ENCODE peak calls at places on chromosomes 4 and X, in four cellular contexts. Z is epithelial cell of esophagus, H is endodermal cell, K is astrocyte of the spinal cord. D is an unnamed sample.

GRCh38 chr4:26023191-26023972 is 109.4 kb downstream of the SMIM20 start:
- DNase-seq in H (no peak), Z (no peak), K (peak; percentile 18), D (no peak)

GRCh38 chr4:95255396-95256107 is 293.2 kb downstream of the UNC5C start:
- DNase-seq in K (peak; percentile 49), H (no peak), Z (peak; percentile 59), D (no peak)

GRCh38 chrX:10620121-10620699 is at the start of gene MID1:
- DNase-seq in H (peak; percentile 90), K (peak; percentile 86), Z (peak; percentile 81), D (peak; percentile 50)

GRCh38 chr4:1596393-1596792 is 87.7 kb downstream of the FAM53A start:
- DNase-seq in K (no peak), Z (no peak), H (no peak), D (peak; percentile 23)

GRCh38 chr4:177480796-177481195 is 38.6 kb upstream of the AGA start:
- DNase-seq in H (no peak), Z (peak; percentile 48), K (peak; percentile 66), D (no peak)

GRCh38 chrX:78119521-78120227 is 15.6 kb downstream of the PGK1 start:
- DNase-seq in H (no peak), K (no peak), Z (no peak), D (no peak)

GRCh38 chrX:70134116-70134477 is 850 bp downstream of the IGBP1 start:
- DNase-seq in H (no peak), K (peak; percentile 1), Z (peak; percentile 10), D (peak; percentile 13)

GRCh38 chrX:104721854-104722253 is 155.9 kb downstream of the IL1RAPL2 start:
- DNase-seq in H (no peak), K (no peak), Z (no peak), D (no peak)

GRCh38 chrX:46203115-46203514 is 342.1 kb downstream of the ZNF674 start:
- DNase-seq in Z (no peak), H (no peak), K (no peak), D (no peak)

GRCh38 chrX:147494365-147494764 is 417.4 kb upstream of the FMR1 start:
- DNase-seq in H (no peak), K (no peak), Z (no peak), D (no peak)

GRCh38 chr4:97786306-97786920 is 356.9 kb downstream of the STPG2 start:
- DNase-seq in Z (peak; percentile 14), H (no peak), K (no peak), D (no peak)

GRCh38 chrX:150766351-150767044 is 73.3 kb downstream of the MTMR1 start:
- DNase-seq in Z (no peak), H (peak; percentile 71), K (no peak), D (no peak)
- TF ChIP-seq CTCF in Z (no peak), H (peak; percentile 60), K (peak; percentile 15), D (no peak)

DNA sequence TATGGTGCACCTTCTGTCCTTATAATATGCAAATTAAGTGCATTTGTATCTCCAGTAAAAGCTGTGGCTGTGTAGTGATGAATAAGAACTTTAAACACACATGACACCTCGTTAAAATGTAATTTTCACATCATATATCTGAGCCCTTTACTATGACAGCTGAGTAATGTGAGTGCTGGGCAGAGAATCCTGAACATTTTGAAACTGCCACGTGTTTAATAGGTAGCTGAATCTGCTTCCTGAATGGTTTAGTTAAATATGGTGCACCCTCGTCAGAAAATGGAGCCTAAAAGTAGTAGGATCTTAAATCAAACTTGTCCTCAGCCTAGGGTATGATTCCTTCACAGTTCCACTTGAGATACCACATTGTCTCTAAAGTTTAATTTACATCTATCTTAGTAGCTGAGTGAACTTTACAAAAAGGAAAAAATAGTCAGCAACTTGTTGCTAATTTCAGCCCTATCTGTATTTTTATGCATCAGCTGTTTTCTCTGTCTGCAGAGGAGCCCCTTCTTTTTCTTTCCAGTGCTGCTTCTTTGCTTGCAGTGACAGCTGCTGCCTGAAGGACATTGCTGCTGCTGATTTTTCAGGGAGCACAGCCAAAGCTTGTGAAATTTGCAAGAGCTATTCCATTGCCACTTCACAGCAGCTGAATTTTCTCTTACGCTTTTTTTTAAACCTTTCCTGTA is 541.0 kb downstream of the ADGRL3 start:
- DNase-seq in H (peak; percentile 53), Z (no peak), K (no peak), D (no peak)
- TF ChIP-seq CTCF in H (no peak), Z (no peak), K (no peak), D (peak; percentile 20)

GRCh38 chrX:102832661-102833060 is 104.4 kb upstream of the RAB40AL start:
- DNase-seq in H (peak; percentile 56), K (peak; percentile 65), Z (peak; percentile 61), D (peak; percentile 8)

GRCh38 chrX:102837843-102838242 is 99.2 kb upstream of the RAB40AL start:
- DNase-seq in H (no peak), K (no peak), Z (no peak), D (no peak)

GRCh38 chrX:102840871-102841705 is 96.0 kb upstream of the RAB40AL start:
- DNase-seq in K (peak; percentile 6), H (no peak), Z (peak; percentile 39), D (no peak)

GRCh38 chrX:102833136-102833535 is 103.9 kb upstream of the RAB40AL start:
- DNase-seq in H (no peak), K (peak; percentile 13), Z (no peak), D (no peak)

DNA sequence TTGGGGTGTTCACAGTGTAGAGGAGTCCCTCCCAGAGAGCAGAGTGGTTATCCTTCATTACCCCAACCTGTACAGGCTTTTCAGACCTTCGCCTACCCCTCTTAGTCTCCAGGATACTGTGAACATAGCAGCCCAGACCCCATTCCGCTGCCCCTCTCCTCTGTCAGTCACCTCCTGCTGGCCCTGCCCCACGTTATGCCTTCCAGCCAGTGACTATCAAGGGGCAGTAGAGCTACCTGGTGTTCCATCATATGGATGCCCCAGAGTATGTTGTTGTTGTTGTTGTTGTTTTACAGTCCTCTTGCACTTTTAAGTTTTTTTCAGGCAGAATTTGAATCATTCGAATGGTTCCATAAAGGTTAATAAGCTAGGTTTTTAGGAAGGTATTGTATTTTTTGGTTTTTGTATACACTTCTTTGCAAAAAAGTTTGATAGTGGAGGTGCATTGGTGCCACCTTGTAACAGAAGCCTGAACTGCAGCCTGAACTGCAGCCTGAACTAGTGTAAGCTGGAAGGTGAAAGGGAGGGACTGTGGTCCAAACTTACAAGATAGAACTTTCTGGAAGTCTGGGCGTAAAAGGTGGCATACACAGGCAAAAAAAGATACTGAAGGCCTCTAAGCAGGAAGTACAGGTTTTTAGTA is 101.4 kb upstream of the RAB40AL start:
- DNase-seq in K (peak; percentile 46), Z (peak; percentile 38), H (peak; percentile 76), D (peak; percentile 12)
- TF ChIP-seq CTCF in K (peak; percentile 69), Z (peak; percentile 73), H (peak; percentile 76), D (peak; percentile 18)

DNA sequence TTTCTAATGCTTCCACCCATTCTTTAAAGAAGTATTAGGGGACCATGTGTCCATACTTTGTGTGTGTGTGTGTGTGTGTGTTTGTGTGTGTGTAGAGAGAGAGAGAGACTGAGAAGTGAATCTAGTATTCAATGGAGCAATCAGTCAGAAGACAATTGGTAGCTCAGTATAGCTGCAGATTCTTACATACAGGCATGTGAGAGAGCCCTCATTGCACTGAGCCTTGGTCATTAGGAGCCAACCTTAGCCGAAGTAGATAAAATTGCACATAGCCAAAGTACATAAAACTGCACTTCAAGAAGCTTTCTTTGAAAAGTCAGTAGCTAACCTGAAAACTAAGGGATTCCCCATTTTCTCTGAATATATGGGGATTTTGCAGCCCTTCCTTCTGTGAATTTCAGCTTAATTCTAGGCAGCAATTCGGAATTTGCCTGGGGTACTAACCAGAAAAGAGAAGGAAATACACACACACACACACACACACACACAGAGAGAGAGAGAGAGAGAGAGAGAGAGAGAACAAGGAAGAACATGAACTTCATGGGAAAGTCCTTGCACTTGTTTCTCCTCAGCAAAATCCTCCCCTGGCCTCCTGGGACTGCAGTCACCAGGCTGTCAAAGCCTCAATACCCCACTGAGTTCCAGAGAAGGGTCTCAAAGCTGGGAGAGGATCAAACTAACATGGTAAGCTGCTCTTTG is 1.7 kb upstream of the PRDM8 start:
- DNase-seq in Z (no peak), K (no peak), H (no peak), D (no peak)
- TF ChIP-seq CTCF in Z (no peak), K (no peak), H (no peak), D (no peak)

GRCh38 chr4:151626228-151626627 is 134.6 kb downstream of the GATB start:
- DNase-seq in Z (no peak), K (no peak), H (no peak), D (no peak)

GRCh38 chr4:151627491-151627890 is 133.3 kb downstream of the GATB start:
- DNase-seq in K (peak; percentile 22), Z (peak; percentile 63), H (no peak), D (no peak)

GRCh38 chr4:151620066-151620465 is 140.7 kb downstream of the GATB start:
- DNase-seq in K (no peak), Z (no peak), H (no peak), D (no peak)

GRCh38 chr4:151629097-151629783 is 131.6 kb downstream of the GATB start:
- DNase-seq in Z (peak; percentile 68), H (no peak), K (no peak), D (no peak)

DNA sequence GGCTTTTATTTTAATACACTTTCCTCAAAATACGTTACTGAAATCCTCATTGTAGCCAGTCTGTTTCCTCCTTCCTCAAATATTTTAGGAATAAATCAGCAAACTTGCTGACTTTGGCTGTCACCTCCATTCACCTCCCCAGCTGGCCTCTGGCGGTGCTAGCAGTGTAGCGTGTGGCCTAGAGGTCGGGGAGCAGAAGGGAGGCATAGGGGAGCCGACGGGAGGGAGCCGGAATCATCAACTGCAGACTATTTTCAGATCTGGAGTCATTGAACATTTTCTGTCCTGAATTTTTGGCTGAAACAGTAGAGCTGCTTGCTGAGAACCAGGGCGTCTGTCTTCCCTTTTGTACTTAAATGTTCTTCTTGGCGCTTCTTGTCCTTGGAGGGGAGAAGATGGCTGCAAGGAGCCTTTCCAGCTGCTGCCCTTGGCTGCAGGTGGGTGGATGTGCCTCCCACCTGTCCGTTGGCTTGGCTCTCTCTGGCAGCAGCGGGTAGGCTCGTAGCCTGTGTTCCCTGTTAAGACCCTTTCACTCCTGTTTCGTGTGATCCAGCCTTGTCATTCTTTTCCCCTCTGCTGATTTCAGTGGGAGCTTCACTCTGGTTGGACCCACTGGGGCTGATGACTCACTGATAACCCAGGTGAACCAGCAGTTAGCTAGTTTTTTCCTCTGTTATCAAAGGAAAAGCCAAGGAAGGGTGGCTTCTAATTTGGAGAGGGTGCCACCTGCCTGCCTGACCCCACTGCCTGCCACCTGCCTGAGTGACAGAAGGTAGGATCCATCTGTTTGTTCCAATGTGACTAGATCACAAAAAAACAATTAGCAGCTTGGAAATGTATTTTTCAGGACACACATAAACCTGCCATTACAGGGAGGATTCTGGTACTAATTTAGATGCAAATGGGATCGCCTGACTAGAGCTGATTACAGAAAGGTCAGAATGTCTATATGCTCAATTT is 135.9 kb downstream of the GATB start:
- DNase-seq in Z (no peak), K (no peak), H (no peak), D (no peak)
- TF ChIP-seq CTCF in Z (no peak), K (no peak), H (no peak), D (no peak)

DNA sequence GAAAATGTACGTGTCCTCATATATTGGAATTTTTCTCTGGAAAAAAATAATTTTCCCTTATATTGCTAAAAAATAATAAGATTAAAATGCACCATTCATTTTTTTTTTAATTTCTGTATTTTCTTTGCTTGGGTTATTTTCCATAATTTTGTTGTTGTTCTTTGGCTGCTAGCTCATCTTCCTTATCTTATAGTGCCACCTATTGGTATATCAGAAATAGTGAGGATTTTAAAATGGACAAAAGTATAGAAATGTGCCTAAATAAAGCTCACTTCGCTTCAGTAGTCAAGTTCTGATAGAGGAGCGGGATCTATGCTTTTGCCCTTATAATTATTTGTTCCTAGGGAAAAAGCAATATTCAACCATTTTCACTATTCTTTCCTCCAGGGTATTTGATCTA is 134.8 kb downstream of the NAP1L3 start:
- DNase-seq in H (no peak), K (no peak), Z (peak; percentile 0), D (no peak)
- TF ChIP-seq CTCF in H (peak; percentile 84), K (no peak), Z (peak; percentile 2), D (peak; percentile 29)

D was measured in glutamatergic neuron.